ENCODE peak calls at places on chromosomes 5 and 9, in five cellular contexts. H is KBM-7, P is brain microvascular endothelial cell, O is AG08395, Y is hippocampal formation. Q is an unnamed sample.

GRCh38 chr5:96758621-96759020 is 49.1 kb downstream of the ERAP1 start:
- DNase-seq in H (no peak), P (peak), O (no peak), Y (no peak), Q (no peak)

GRCh38 chr5:152072076-152072475 is 147.4 kb upstream of the GLRA1 start:
- DNase-seq in H (no peak), P (peak), O (no peak), Y (no peak), Q (no peak)

GRCh38 chr5:154503698-154504039 is 25.6 kb upstream of the HAND1 start:
- DNase-seq in H (no peak), P (no peak), O (no peak), Y (no peak), Q (no peak)

GRCh38 chr5:167853421-167853820 is 438.0 kb upstream of the WWC1 start:
- DNase-seq in H (no peak), P (no peak), O (peak), Y (no peak), Q (no peak)

GRCh38 chr5:42242829-42243485 is 180.3 kb upstream of the GHR start:
- DNase-seq in H (no peak), P (no peak), O (no peak), Y (no peak), Q (no peak)

GRCh38 chr5:88836195-88836838 is 46.7 kb downstream of the MEF2C start:
- DNase-seq in H (no peak), P (peak), O (peak), Y (no peak), Q (no peak)

GRCh38 chr9:88985616-88986015 is 5.7 kb upstream of the S1PR3 start:
- DNase-seq in H (no peak), P (no peak), O (no peak), Y (no peak), Q (no peak)

GRCh38 chr9:36118706-36119105 is 17.8 kb upstream of the GLIPR2 start:
- DNase-seq in H (no peak), P (no peak), O (no peak), Y (no peak), Q (no peak)

GRCh38 chr9:104854613-104855012 is 73.3 kb downstream of the ABCA1 start:
- DNase-seq in H (no peak), P (no peak), O (no peak), Y (no peak), Q (no peak)

GRCh38 chr9:123883634-123884033 is 46.3 kb downstream of the DENND1A start:
- DNase-seq in H (no peak), P (no peak), O (peak), Y (no peak), Q (peak)

GRCh38 chr9:91844656-91845291 is 105.3 kb downstream of the ROR2 start:
- DNase-seq in H (no peak), P (no peak), O (no peak), Y (no peak), Q (no peak)

GRCh38 chr9:272251-273213 is 57.9 kb downstream of the DOCK8 start:
- DNase-seq in H (peak), P (no peak), O (no peak), Y (no peak), Q (no peak)

GRCh38 chr5:103452089-103452488 is 110.5 kb downstream of the NUDT12 start:
- DNase-seq in H (no peak), P (no peak), O (no peak), Y (no peak), Q (no peak)

GRCh38 chr5:26791433-26791832 is 247.0 kb downstream of the CDH9 start:
- DNase-seq in H (no peak), P (no peak), O (no peak), Y (no peak), Q (peak)

GRCh38 chr5:150559088-150559487 is 51.2 kb downstream of the NDST1 start:
- DNase-seq in H (no peak), P (no peak), O (no peak), Y (no peak), Q (no peak)

GRCh38 chr5:122142480-122142879 is 13.1 kb downstream of the ZNF474 start:
- DNase-seq in H (no peak), P (peak), O (peak), Y (no peak), Q (peak)

GRCh38 chr5:10656176-10656830 is 92.4 kb downstream of the ANKRD33B start:
- DNase-seq in H (no peak), P (no peak), O (no peak), Y (no peak), Q (peak)

GRCh38 chr5:102528600-102528999 is 29.8 kb upstream of the SLCO6A1 start:
- DNase-seq in H (no peak), P (peak), O (no peak), Y (no peak), Q (no peak)

GRCh38 chr9:136799854-136800657 is 3.9 kb downstream of the CCDC183 start:
- DNase-seq in H (peak), P (no peak), O (peak), Y (peak), Q (peak)

GRCh38 chr9:127206666-127207065 is 57.9 kb upstream of the GARNL3 start:
- DNase-seq in H (no peak), P (no peak), O (no peak), Y (no peak), Q (no peak)

Q was measured in RKO.